ENCODE peak calls at places on chromosomes 16 and 17, in six cellular contexts. U, R, L, G, M and V are unnamed samples.

GRCh38 chr16:49858200-49859129 is 2.6 kb upstream of the ZNF423 start:
- DNase-seq in U (no peak), R (peak; percentile 55), L (no peak), G (no peak), M (no peak), V (no peak)

GRCh38 chr16:57503366-57503765 is 17.1 kb upstream of the DOK4 start:
- DNase-seq in U (no peak), R (no peak), L (no peak), G (no peak), M (no peak), V (no peak)

GRCh38 chr17:8954339-8954738 is 11.2 kb downstream of the PIK3R5 start:
- DNase-seq in U (peak; percentile 62), R (no peak), L (no peak), G (no peak), M (peak; percentile 66), V (no peak)

GRCh38 chr17:4980644-4981216 is 6.7 kb downstream of the CAMTA2 start:
- DNase-seq in U (peak; percentile 83), R (peak; percentile 61), L (peak; percentile 62), G (peak; percentile 46), M (no peak), V (peak; percentile 52)

GRCh38 chr17:79065105-79065670 is 9.4 kb upstream of the ENGASE start:
- DNase-seq in U (peak; percentile 48), R (peak; percentile 68), L (peak; percentile 60), G (peak; percentile 32), M (no peak), V (no peak)

GRCh38 chr17:57545836-57546305 is 199.2 kb downstream of the CCDC182 start:
- DNase-seq in U (no peak), R (no peak), L (no peak), G (no peak), M (no peak), V (no peak)

GRCh38 chr16:52318259-52319008 is 228.5 kb downstream of the TOX3 start:
- DNase-seq in U (no peak), R (no peak), L (no peak), G (no peak), M (no peak), V (no peak)

GRCh38 chr17:50892101-50892776 is 26.1 kb upstream of the TOB1 start:
- DNase-seq in U (no peak), R (no peak), L (no peak), G (no peak), M (no peak), V (no peak)

GRCh38 chr16:88498576-88499208 is 45.6 kb downstream of the ZFPM1 start:
- DNase-seq in U (no peak), R (no peak), L (no peak), G (no peak), M (no peak), V (no peak)

GRCh38 chr17:46950997-46951621 is 27.9 kb downstream of the RPRML start:
- DNase-seq in U (no peak), R (no peak), L (no peak), G (no peak), M (no peak), V (no peak)

DNA sequence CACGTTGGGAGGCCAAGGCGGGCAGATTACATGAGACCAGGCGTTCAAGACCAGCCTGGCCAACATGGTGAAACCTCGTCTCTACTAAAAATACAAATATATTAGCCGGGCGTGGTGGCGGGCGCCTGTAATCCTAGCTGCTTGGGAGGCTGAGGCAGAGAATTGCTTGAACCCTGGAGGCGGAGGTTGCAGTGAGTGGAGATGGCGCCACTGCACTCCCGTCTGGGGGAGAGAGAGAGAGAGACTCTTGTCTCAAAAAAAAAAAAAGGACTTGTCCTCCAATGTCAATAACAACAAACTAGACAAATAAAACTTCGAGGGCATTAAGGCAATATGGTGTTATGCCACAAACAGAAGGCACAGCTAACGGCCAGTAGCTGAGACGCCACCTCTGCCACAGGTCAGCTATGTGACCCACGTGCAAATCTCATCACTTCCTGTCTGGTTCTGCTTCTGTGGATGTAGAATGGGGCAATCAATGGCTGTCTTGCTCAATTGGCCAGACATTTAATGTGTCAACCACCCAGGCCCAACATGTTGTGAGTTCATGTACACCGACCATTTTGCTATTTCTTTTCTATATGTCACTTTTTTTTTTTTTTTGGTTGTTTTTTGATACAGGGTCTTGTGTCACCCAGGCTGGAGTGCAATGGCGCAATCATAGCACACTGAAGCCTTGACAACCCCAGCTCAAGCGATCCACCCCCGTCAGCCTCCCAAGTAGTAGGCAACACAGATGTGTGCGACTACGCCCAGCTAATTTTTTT is 834 bp upstream of the TXNDC11 start:
- DNase-seq in U (peak; percentile 52), R (peak; percentile 88), L (peak; percentile 68), G (peak; percentile 49), M (peak; percentile 73), V (peak; percentile 8)
- TF ChIP-seq CTCF in U (no peak), R (no peak), L (no peak), G (no peak), M (no peak), V (no peak)

DNA sequence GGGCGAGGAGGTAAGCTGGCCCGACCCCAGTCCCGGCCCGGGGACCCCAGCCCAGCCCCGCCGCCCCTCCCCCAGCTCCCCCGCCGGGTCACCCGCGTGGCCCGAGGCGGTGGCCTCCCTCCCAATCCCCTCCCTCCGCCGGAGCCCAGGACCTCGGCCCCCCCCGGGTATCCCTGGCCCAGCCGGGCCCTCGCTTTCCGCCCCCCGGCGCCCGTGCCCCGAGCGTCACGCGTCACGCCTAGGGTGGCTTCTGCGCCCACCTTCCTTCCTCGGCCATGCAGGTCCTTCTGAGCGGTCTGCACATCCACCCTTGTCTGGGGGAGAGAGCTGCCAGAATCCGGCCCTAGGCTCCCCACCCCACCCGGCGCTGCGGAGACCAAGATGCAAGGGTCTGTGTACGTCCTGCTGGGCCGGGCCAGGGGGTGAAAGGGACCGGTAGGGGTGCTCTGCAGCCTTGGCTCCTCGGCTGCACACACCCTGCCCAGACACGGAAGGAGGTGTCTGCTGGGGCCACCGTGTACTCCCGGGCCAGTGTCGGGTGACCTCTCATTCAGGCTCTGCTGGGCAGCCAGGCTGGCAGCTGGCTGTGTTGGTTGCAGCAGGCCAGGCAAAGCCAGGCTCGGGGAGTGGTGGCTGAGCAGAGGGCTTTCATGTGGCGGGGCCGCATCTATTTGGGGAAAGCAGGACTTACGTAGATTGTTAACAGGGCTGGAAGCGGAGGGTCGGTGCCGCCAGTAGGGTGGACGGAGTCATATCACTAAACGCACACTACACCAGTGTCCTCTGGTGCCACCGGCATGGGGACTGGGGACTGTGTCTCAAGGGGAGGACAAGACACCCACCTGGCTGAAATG is 754 bp downstream of the RAB11FIP4 start:
- DNase-seq in U (no peak), R (no peak), L (no peak), G (no peak), M (no peak), V (no peak)
- H3K4me3 ChIP-seq in U (no peak overlapping the region), R (peak overlapping the region; percentile 13), L (no peak overlapping the region), G (peak overlapping the region; percentile 31), M (peak overlapping the region; percentile 7), V (peak overlapping the region; percentile 12)

GRCh38 chr16:69793521-69793920 is 31.4 kb downstream of the WWP2 start:
- DNase-seq in U (no peak), R (no peak), L (no peak), G (no peak), M (no peak), V (no peak)

GRCh38 chr16:69799601-69800000 is 37.5 kb downstream of the WWP2 start:
- DNase-seq in U (no peak), R (no peak), L (peak; percentile 69), G (peak; percentile 75), M (no peak), V (no peak)

GRCh38 chr16:69804283-69804682 is 42.2 kb downstream of the WWP2 start:
- DNase-seq in U (no peak), R (no peak), L (no peak), G (no peak), M (no peak), V (no peak)

GRCh38 chr16:69796285-69797118 is 34.4 kb downstream of the WWP2 start:
- DNase-seq in U (peak; percentile 70), R (peak; percentile 85), L (peak; percentile 84), G (peak; percentile 77), M (peak; percentile 33), V (peak; percentile 79)

DNA sequence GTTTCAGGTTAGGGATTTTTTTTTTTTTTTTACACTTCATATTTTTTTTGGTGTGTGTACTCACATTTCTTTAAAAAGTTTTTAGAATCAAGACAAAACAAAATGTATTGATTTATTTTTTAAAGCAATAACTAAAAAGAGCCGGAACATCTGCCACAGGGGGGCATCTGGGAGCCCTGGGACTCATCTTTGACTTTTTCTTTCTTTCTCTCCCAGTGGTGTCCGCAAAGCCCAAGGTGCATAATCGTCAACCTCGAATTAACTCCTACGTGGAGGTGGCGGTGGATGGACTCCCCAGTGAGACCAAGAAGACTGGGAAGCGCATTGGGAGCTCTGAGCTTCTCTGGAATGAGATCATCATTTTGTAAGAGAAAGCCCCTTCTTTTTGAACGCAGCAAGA is 36.3 kb downstream of the WWP2 start:
- DNase-seq in U (no peak), R (peak; percentile 34), L (peak; percentile 21), G (peak; percentile 6), M (no peak), V (peak; percentile 29)
- TF ChIP-seq CTCF in U (peak; percentile 35), R (peak; percentile 53), L (peak; percentile 54), G (peak; percentile 41), M (no peak), V (peak; percentile 61)

GRCh38 chr17:76909971-76910760 is 42.0 kb downstream of the MGAT5B start:
- DNase-seq in U (peak; percentile 49), R (peak; percentile 43), L (peak; percentile 33), G (peak; percentile 41), M (no peak), V (peak; percentile 56)

GRCh38 chr17:76905036-76905435 is 36.8 kb downstream of the MGAT5B start:
- DNase-seq in U (no peak), R (no peak), L (no peak), G (no peak), M (no peak), V (no peak)

GRCh38 chr17:76906463-76906862 is 38.3 kb downstream of the MGAT5B start:
- DNase-seq in U (no peak), R (no peak), L (no peak), G (no peak), M (no peak), V (no peak)

GRCh38 chr17:76905836-76906235 is 37.6 kb downstream of the MGAT5B start:
- DNase-seq in U (no peak), R (no peak), L (no peak), G (no peak), M (no peak), V (no peak)

DNA sequence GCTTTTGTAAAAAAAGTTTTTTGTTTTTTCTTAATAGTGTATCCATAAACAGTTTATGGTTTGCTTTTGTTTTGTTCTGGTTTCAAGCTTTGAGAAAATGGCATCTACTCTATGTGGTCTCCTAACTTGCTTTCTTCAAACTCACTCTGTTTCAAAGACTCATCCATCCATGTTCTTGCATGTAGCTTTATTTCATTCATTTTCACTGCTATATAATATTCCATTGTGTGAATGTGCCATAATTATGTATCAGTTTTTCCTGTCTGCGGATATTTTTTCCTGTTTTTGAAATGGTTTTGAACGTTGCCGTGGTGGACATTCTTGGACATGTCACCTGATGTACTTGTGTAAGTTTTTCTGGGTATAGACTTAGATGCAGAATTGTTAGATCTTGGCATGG is 39.1 kb downstream of the MGAT5B start:
- DNase-seq in U (no peak), R (no peak), L (no peak), G (no peak), M (no peak), V (no peak)
- H3K4me3 ChIP-seq in U (no peak overlapping the region), R (no peak overlapping the region), L (no peak overlapping the region), G (no peak overlapping the region), M (no peak overlapping the region), V (no peak overlapping the region)